ENCODE peak calls at places on chromosomes 12 and 14, in nine cellular contexts. Y is CD4-positive, alpha-beta T cell; M is mucosa of descending colon; U is glutamatergic neuron; C is cardiac muscle cell; O is GM12865; P is heart left ventricle; F is heart right ventricle; B is astrocyte of the spinal cord. R is an unnamed sample.

GRCh38 chr12:119338593-119339363 is 4.2 kb downstream of the CCDC60 start:
- DNase-seq in P (no peak), B (no peak), U (no peak), Y (no peak), C (no peak), M (no peak), O (no peak), F (no peak), R (no peak)

GRCh38 chr14:23321572-23322547 is 603 bp downstream of the PABPN1 start:
- DNase-seq in F (peak), C (peak), M (peak), B (peak), O (peak), P (peak), Y (no peak), U (peak), R (no peak)

GRCh38 chr12:131848753-131849152 is 20.6 kb downstream of the MMP17 start:
- DNase-seq in F (no peak), O (no peak), P (no peak), Y (no peak), C (no peak), B (no peak), M (no peak), U (no peak), R (no peak)

GRCh38 chr14:54722791-54723432 is 156.0 kb downstream of the SAMD4A start:
- DNase-seq in C (peak), B (peak), Y (no peak), M (no peak), U (no peak), P (no peak), O (peak), F (no peak), R (no peak)

GRCh38 chr12:100687686-100688085 is 106.9 kb upstream of the ANO4 start:
- DNase-seq in M (no peak), C (no peak), U (no peak), P (no peak), O (no peak), F (no peak), Y (no peak), B (no peak), R (no peak)

GRCh38 chr14:78316058-78316457 is 145.9 kb downstream of the NRXN3 start:
- DNase-seq in B (no peak), U (no peak), O (no peak), M (no peak), Y (no peak), P (no peak), F (no peak), C (no peak), R (no peak)

GRCh38 chr12:50302686-50303085 is 19.4 kb upstream of the LIMA1 start:
- DNase-seq in Y (no peak), C (no peak), F (no peak), O (no peak), U (no peak), M (no peak), B (no peak), P (no peak), R (no peak)

GRCh38 chr12:121776190-121777098 is 17.0 kb downstream of the RHOF start:
- DNase-seq in P (peak), M (peak), U (peak), F (peak), O (peak), C (peak), Y (peak), B (peak), R (peak)

GRCh38 chr12:55965240-55965639 is 602 bp downstream of the PMEL start:
- DNase-seq in U (peak), P (no peak), Y (no peak), C (no peak), F (no peak), B (no peak), M (no peak), O (no peak), R (no peak)

GRCh38 chr14:97180304-97181200 is 383.4 kb downstream of the VRK1 start:
- DNase-seq in U (no peak), B (peak), O (peak), C (no peak), M (no peak), P (no peak), Y (peak), F (no peak), R (no peak)

GRCh38 chr14:50040401-50040775 is 76.0 kb downstream of the VCPKMT start:
- DNase-seq in U (no peak), O (peak), Y (peak), B (peak), C (no peak), F (no peak), P (no peak), M (no peak), R (no peak)

GRCh38 chr14:68145539-68145938 is 326.0 kb downstream of the RAD51B start:
- DNase-seq in U (no peak), P (no peak), C (no peak), F (no peak), B (peak), M (no peak), O (no peak), Y (no peak), R (no peak)

DNA sequence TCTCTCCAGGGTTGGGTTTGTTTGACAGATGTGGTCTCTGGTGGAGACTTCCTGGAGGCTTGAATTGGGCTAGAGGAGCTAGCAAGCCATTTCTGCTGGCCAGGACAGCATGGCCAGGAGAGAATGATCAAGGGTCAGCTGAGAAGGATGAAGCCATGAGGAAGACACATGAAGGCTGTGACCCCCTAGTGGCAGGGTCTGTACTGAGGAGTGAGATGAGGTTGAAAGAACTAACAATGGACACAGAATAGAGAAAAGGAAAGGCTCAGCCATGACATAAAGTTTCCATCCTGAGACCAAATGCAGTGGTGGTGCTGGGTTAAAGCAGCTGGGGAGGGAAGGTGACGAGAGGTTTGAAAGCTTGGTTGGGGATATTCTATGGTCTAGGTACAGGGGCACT is 89.9 kb downstream of the NT5DC3 start:
- DNase-seq in F (no peak), B (no peak), M (no peak), C (no peak), Y (no peak), O (peak), U (no peak), P (no peak), R (no peak)
- TF ChIP-seq CTCF in F (peak), B (no peak), M (no peak), C (no peak), Y (no peak), O (no peak), U (peak), P (no peak), R (no peak)

GRCh38 chr12:76444408-76444984 is 96.3 kb upstream of the BBS10 start:
- DNase-seq in P (no peak), F (no peak), B (no peak), M (no peak), Y (no peak), O (peak), C (no peak), U (no peak), R (no peak)
- TF ChIP-seq CTCF in P (no peak), F (no peak), B (no peak), M (no peak), Y (no peak), O (no peak), C (no peak), U (no peak), R (no peak)

DNA sequence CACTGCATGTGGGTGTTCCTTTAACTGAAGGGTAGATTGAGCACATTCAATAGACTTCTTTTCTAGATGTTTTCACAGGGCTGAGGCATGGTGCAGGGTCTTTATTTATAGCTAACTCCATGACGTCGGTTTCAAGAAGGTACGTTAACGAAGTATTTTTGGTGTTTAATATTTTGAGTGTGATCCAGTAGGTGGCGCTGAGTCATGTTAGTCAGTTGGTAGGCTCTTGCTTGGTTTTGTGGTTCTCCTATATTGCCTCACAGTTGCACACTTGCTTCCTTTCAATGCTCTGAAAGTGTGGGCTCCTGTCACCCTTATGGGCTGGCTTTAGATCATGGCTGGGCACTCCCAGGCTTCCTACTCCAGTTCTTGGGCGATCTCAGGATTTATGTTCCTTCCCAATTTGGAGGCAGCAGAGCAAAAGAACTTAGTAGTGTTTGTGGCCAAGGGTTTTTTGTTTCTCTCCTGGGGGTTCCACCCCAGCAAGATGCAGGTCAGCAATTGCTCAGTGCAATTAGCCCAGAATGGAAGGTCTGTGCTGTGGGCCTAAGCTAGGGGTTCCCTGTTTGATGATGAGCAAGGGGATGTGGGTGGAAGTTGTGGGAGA is 471.6 kb upstream of the FOXG1 start:
- DNase-seq in F (no peak), B (peak), C (peak), O (no peak), Y (no peak), U (no peak), P (no peak), M (no peak), R (no peak)
- TF ChIP-seq CTCF in F (no peak), B (peak), C (peak), O (no peak), Y (no peak), U (peak), P (no peak), M (no peak), R (no peak)

GRCh38 chr12:16685107-16685506 is 79.1 kb upstream of the LMO3 start:
- DNase-seq in U (no peak), C (no peak), O (no peak), P (no peak), Y (no peak), B (no peak), M (no peak), F (no peak), R (no peak)
- TF ChIP-seq CTCF in U (peak), C (peak), O (peak), P (no peak), Y (no peak), B (peak), M (no peak), F (peak), R (no peak)

GRCh38 chr14:74290415-74290814 is 12.3 kb downstream of the ABCD4 start:
- DNase-seq in C (no peak), B (peak), Y (no peak), M (no peak), F (no peak), P (no peak), U (no peak), O (peak), R (no peak)
- TF ChIP-seq CTCF in C (peak), B (peak), Y (peak), M (no peak), F (peak), P (no peak), U (peak), O (peak), R (no peak)

R was measured in omental fat pad.